ENCODE peak calls at places on chromosomes 6 and 20, in eight cellular contexts. Q is heart right ventricle, M is PC-3, C is GM06990, V is epithelial cell of esophagus, W is breast epithelium, Y is BJ, K is natural killer cell. T is an unnamed sample.

GRCh38 chr6:129638055-129639019 is 71.6 kb downstream of the ARHGAP18 start:
- DNase-seq in Q (no peak), M (no peak), C (no peak), V (no peak), W (no peak), Y (no peak), K (no peak), T (no peak)

GRCh38 chr6:72621243-72622093 is at the start of gene KCNQ5:
- DNase-seq in Q (no peak), M (no peak), C (peak), V (peak), W (no peak), Y (no peak), K (peak), T (no peak)

GRCh38 chr6:45864651-45865050 is 151.0 kb downstream of the CLIC5 start:
- DNase-seq in Q (no peak), M (peak), C (no peak), V (peak), W (no peak), Y (no peak), K (no peak), T (no peak)

GRCh38 chr20:61886721-61887658 is 178.7 kb downstream of the TAF4 start:
- DNase-seq in Q (peak), M (peak), C (no peak), V (peak), W (no peak), Y (no peak), K (peak), T (no peak)

GRCh38 chr6:4294636-4295035 is 159.3 kb upstream of the ECI2 start:
- DNase-seq in Q (no peak), M (no peak), C (no peak), V (no peak), W (no peak), Y (no peak), K (no peak), T (no peak)

GRCh38 chr6:9204171-9204570 is 768.8 kb upstream of the SLC35B3 start:
- DNase-seq in Q (no peak), M (peak), C (no peak), V (peak), W (peak), Y (peak), K (no peak), T (no peak)

GRCh38 chr6:148464319-148465010 is 121.8 kb downstream of the SASH1 start:
- DNase-seq in Q (peak), M (peak), C (no peak), V (peak), W (peak), Y (no peak), K (no peak), T (no peak)

GRCh38 chr6:105192707-105193465 is 13.1 kb upstream of the POPDC3 start:
- DNase-seq in Q (no peak), M (peak), C (no peak), V (peak), W (no peak), Y (no peak), K (no peak), T (no peak)

GRCh38 chr6:95321106-95321505 is 256.2 kb upstream of the MANEA start:
- DNase-seq in Q (no peak), M (peak), C (no peak), V (peak), W (no peak), Y (no peak), K (no peak), T (no peak)

GRCh38 chr6:157912326-157912725 is 69.3 kb upstream of the SYNJ2 start:
- DNase-seq in Q (no peak), M (no peak), C (no peak), V (peak), W (no peak), Y (peak), K (no peak), T (no peak)

GRCh38 chr6:81073323-81073722 is 679.2 kb downstream of the TENT5A start:
- DNase-seq in Q (no peak), M (no peak), C (no peak), V (no peak), W (no peak), Y (no peak), K (no peak), T (no peak)

GRCh38 chr6:81075974-81076373 is 676.5 kb downstream of the TENT5A start:
- DNase-seq in Q (no peak), M (peak), C (no peak), V (peak), W (no peak), Y (no peak), K (no peak), T (no peak)
- TF ChIP-seq CTCF in Q (peak), M (peak), C (peak), V (peak), W (no peak), Y (peak), K (no peak), T (no peak)

GRCh38 chr6:117463762-117464665 is 18.5 kb upstream of the DCBLD1 start:
- DNase-seq in Q (no peak), M (peak), C (no peak), V (peak), W (no peak), Y (no peak), K (no peak), T (no peak)
- TF ChIP-seq CTCF in Q (no peak), M (no peak), C (no peak), V (no peak), W (no peak), Y (no peak), K (no peak), T (no peak)

DNA sequence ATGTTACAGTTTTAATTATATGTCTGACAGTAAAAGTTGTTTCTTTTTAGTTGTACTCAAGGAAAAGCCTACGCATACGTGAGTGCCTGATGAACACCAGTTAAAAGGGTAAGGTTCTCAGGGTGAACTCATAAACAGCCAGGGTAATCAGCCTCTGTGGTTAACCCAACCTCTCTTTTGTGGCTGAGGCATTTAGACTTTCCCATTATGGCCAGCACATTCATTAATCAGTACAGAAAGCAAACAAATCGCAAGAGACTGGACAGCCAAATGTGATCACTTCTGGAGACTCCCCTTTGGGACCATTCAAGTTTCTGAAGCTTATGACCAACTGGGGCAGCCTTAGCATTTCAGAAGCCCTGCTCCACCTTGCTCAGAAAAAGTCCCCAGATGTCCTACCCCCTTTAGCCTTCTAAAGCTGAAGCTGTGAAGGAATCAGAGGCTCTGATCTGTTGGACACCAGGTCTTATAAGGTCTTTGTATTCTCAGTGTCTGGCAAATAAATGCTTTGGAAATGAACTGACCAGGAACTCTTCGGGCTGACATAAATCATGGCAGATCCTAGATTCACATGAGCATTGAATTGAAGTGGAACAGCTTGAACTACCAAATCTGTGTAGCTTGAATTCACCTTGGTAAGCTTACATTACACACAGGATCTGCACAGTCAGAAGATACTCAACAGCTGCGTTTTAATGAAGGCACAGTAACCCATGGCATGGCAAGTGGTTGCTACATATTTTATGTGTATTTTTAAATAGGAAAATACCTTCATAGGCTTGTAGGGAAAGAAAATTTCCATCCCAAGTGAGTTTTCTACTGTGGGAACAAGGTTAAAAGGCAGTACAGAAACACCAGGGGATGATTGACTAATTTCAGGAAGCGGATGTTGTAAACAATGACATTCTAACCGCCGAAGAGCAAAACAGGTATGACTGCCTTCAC is 18.7 kb downstream of the IL20RA start:
- DNase-seq in Q (no peak), M (peak), C (no peak), V (peak), W (no peak), Y (no peak), K (no peak), T (no peak)
- TF ChIP-seq CTCF in Q (no peak), M (no peak), C (no peak), V (no peak), W (no peak), Y (no peak), K (no peak), T (no peak)

GRCh38 chr20:25692499-25692898 is 4.2 kb downstream of the ZNF337 start:
- DNase-seq in Q (no peak), M (no peak), C (no peak), V (peak), W (no peak), Y (no peak), K (no peak), T (no peak)
- TF ChIP-seq CTCF in Q (no peak), M (no peak), C (no peak), V (peak), W (no peak), Y (no peak), K (no peak), T (no peak)

T was measured in CD14-positive monocyte.